ENCODE peak calls at places on chromosomes 2 and 18, in eight cellular contexts. One of them, this sample, is unnamed.

GRCh38 chr2:101002562-101003277 is 631 bp downstream of the RPL31 start:
- DNase-seq in ovary: no peak
- DNase-seq in HCT116: no peak
- DNase-seq in A549: peak
- DNase-seq in IMR-90: no peak
- DNase-seq in transverse colon: peak
- DNase-seq in esophagus squamous epithelium: no peak
- DNase-seq in uterus: no peak
- DNase-seq in this sample: no peak

GRCh38 chr2:226115102-226115831 is 684.4 kb downstream of the IRS1 start:
- DNase-seq in ovary: no peak
- DNase-seq in HCT116: peak
- DNase-seq in A549: peak
- DNase-seq in IMR-90: peak
- DNase-seq in transverse colon: no peak
- DNase-seq in esophagus squamous epithelium: no peak
- DNase-seq in uterus: no peak
- DNase-seq in this sample: no peak

GRCh38 chr2:70340921-70341765 is 39.3 kb upstream of the FAM136A start:
- DNase-seq in ovary: no peak
- DNase-seq in HCT116: peak
- DNase-seq in A549: peak
- DNase-seq in IMR-90: peak
- DNase-seq in transverse colon: peak
- DNase-seq in esophagus squamous epithelium: no peak
- DNase-seq in uterus: no peak
- DNase-seq in this sample: peak

GRCh38 chr2:136122654-136123053 is 4.7 kb upstream of the CXCR4 start:
- DNase-seq in ovary: no peak
- DNase-seq in HCT116: no peak
- DNase-seq in A549: no peak
- DNase-seq in IMR-90: no peak
- DNase-seq in transverse colon: no peak
- DNase-seq in esophagus squamous epithelium: no peak
- DNase-seq in uterus: no peak
- DNase-seq in this sample: no peak

GRCh38 chr2:26887142-26887541 is 39.2 kb downstream of the DPYSL5 start:
- DNase-seq in ovary: no peak
- DNase-seq in HCT116: no peak
- DNase-seq in A549: no peak
- DNase-seq in IMR-90: no peak
- DNase-seq in transverse colon: no peak
- DNase-seq in esophagus squamous epithelium: no peak
- DNase-seq in uterus: no peak
- DNase-seq in this sample: no peak

GRCh38 chr18:12841070-12841469 is 43.0 kb downstream of the PTPN2 start:
- DNase-seq in ovary: no peak
- DNase-seq in HCT116: no peak
- DNase-seq in A549: peak
- DNase-seq in IMR-90: no peak
- DNase-seq in transverse colon: no peak
- DNase-seq in esophagus squamous epithelium: no peak
- DNase-seq in uterus: no peak
- DNase-seq in this sample: no peak

GRCh38 chr2:5803547-5803946 is 111.4 kb downstream of the SOX11 start:
- DNase-seq in ovary: no peak
- DNase-seq in HCT116: no peak
- DNase-seq in A549: no peak
- DNase-seq in IMR-90: peak
- DNase-seq in transverse colon: no peak
- DNase-seq in esophagus squamous epithelium: no peak
- DNase-seq in uterus: no peak
- DNase-seq in this sample: no peak

GRCh38 chr2:100235098-100235497 is 87.2 kb downstream of the LONRF2 start:
- DNase-seq in ovary: no peak
- DNase-seq in HCT116: no peak
- DNase-seq in A549: no peak
- DNase-seq in IMR-90: peak
- DNase-seq in transverse colon: peak
- DNase-seq in esophagus squamous epithelium: no peak
- DNase-seq in uterus: no peak
- DNase-seq in this sample: no peak

GRCh38 chr18:76953186-76953982 is 131.0 kb downstream of the ZNF236 start:
- DNase-seq in ovary: peak
- DNase-seq in HCT116: no peak
- DNase-seq in A549: no peak
- DNase-seq in IMR-90: peak
- DNase-seq in transverse colon: peak
- DNase-seq in esophagus squamous epithelium: no peak
- DNase-seq in uterus: peak
- DNase-seq in this sample: no peak

GRCh38 chr18:10059610-10060468 is 146.0 kb downstream of the VAPA start:
- DNase-seq in ovary: no peak
- DNase-seq in HCT116: no peak
- DNase-seq in A549: no peak
- DNase-seq in IMR-90: peak
- DNase-seq in transverse colon: no peak
- DNase-seq in esophagus squamous epithelium: no peak
- DNase-seq in uterus: peak
- DNase-seq in this sample: no peak

GRCh38 chr2:47664817-47665216 is 118.1 kb upstream of the MSH6 start:
- DNase-seq in ovary: no peak
- DNase-seq in HCT116: no peak
- DNase-seq in A549: peak
- DNase-seq in IMR-90: no peak
- DNase-seq in transverse colon: peak
- DNase-seq in esophagus squamous epithelium: no peak
- DNase-seq in uterus: no peak
- DNase-seq in this sample: no peak

GRCh38 chr2:160061533-160062282 is 707 bp downstream of the PLA2R1 start:
- DNase-seq in ovary: peak
- DNase-seq in HCT116: no peak
- DNase-seq in A549: no peak
- DNase-seq in IMR-90: no peak
- DNase-seq in transverse colon: no peak
- DNase-seq in esophagus squamous epithelium: no peak
- DNase-seq in uterus: peak
- DNase-seq in this sample: no peak

GRCh38 chr2:160063266-160063665 is 851 bp upstream of the PLA2R1 start:
- DNase-seq in ovary: no peak
- DNase-seq in HCT116: no peak
- DNase-seq in A549: no peak
- DNase-seq in IMR-90: no peak
- DNase-seq in transverse colon: no peak
- DNase-seq in esophagus squamous epithelium: no peak
- DNase-seq in uterus: no peak
- DNase-seq in this sample: no peak

GRCh38 chr2:160060297-160060696 is 2.1 kb downstream of the PLA2R1 start:
- DNase-seq in ovary: no peak
- DNase-seq in HCT116: no peak
- DNase-seq in A549: no peak
- DNase-seq in IMR-90: no peak
- DNase-seq in transverse colon: no peak
- DNase-seq in esophagus squamous epithelium: no peak
- DNase-seq in uterus: no peak
- DNase-seq in this sample: no peak

GRCh38 chr2:160063895-160064577 is 1.6 kb upstream of the PLA2R1 start:
- DNase-seq in ovary: no peak
- DNase-seq in HCT116: no peak
- DNase-seq in A549: no peak
- DNase-seq in IMR-90: no peak
- DNase-seq in transverse colon: no peak
- DNase-seq in esophagus squamous epithelium: no peak
- DNase-seq in uterus: no peak
- DNase-seq in this sample: no peak

DNA sequence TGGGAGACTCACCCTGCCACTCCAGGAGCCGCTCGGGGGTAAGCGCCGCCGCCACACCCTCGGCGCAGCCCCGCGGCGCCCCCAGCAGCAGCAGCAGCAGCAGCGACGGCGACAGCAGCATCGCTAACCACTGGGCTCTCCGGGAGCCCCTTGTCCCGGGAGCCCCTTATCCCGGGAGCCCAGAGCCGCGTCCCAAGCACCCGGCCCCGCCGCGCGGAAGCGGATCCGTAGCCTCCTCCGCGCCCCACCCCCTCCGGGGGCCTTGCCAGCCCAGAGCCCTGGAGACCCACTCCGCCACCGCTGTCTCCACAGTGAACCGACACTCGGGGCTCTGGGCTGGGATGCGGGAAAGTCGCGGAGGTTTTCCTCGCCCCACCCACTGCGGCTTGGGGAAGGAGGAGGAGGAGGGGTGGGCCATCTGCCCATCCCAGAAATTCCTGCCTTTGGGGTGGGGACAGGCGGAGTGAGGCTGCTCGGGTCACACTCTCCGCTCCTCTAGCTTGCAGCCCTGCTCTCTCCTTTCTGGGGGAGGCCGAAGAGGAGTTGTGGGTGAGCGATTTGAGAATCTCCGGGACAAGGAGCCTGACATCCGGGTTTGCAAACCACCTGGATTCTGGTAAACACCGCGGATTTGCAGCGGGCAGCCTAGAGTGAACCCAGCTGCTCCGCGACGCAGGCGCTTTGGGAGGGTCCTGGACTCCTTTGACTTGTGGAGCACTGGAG is at the start of gene PLA2R1:
- DNase-seq in ovary: peak
- DNase-seq in HCT116: no peak
- DNase-seq in A549: peak
- DNase-seq in IMR-90: peak
- DNase-seq in transverse colon: peak
- DNase-seq in esophagus squamous epithelium: no peak
- DNase-seq in uterus: peak
- DNase-seq in this sample: peak
- TF ChIP-seq POLR2A in ovary: no peak
- TF ChIP-seq POLR2A in HCT116: no peak
- TF ChIP-seq POLR2A in A549: peak
- TF ChIP-seq POLR2A in IMR-90: no peak
- TF ChIP-seq POLR2A in transverse colon: peak
- TF ChIP-seq POLR2A in esophagus squamous epithelium: no peak
- TF ChIP-seq POLR2A in uterus: no peak
- TF ChIP-seq POLR2A in this sample: no peak

DNA sequence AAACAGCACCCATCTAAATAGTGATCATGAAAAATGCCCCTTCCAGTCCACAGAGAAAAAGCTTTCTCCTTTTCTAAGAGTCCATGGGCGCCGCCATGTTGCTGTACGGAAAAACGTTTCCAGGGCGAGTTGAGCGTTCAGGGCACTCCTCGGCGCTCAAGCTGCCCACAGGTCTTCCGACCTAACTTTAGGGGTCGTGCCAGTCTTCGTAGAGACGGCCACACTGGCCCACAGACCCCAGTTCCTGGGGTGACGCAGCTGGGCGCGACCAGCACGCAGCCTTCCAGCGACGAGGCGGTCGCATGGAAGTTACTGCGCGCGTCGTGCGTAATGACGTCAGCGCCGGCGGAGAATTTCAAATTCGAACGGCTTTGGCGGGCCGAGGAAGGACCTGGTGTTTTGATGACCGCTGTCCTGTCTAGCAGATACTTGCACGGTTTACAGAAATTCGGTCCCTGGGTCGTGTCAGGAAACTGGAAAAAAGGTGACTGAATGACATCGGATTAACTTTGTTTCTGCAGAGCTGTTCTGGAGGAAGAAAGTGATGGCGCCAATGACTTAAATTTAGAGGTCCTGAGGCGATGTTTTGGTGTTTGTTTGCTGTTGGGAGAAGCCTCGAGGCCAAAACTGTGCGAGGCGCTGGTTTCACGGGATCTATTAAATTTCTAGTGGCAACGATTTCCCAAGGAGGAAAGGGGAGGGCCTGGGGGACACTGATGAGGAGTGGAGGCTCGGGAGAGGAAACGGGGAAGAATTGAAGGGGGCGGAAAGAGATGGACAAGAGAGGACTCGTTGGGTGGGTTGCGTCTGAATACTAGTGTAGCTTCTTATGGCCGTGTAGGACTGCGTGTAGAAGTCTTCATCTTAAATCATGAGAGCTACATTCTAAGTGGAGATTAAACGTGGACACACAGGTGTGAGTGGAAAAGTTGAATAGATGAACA is at the start of the genes METTL4 and NDC80:
- DNase-seq in ovary: peak
- DNase-seq in HCT116: peak
- DNase-seq in A549: peak
- DNase-seq in IMR-90: peak
- DNase-seq in transverse colon: peak
- DNase-seq in esophagus squamous epithelium: peak
- DNase-seq in uterus: peak
- DNase-seq in this sample: peak
- TF ChIP-seq POLR2A in ovary: peak
- TF ChIP-seq POLR2A in HCT116: peak
- TF ChIP-seq POLR2A in A549: peak
- TF ChIP-seq POLR2A in IMR-90: peak
- TF ChIP-seq POLR2A in transverse colon: peak
- TF ChIP-seq POLR2A in esophagus squamous epithelium: no peak
- TF ChIP-seq POLR2A in uterus: no peak
- TF ChIP-seq POLR2A in this sample: peak

DNA sequence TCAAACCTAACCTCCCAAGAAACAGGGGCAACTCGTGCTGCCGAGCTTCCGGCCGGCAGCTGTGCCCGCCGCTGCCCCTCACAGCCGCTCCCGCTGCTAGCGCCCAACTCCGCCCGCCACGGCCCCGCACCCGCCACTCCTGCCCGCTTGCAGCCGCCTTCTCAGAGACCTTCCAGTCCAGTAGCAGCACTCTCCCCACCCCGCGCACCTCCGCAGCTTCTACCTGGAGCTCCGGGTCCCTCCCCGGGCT is 722 bp upstream of the C2orf15 start:
- DNase-seq in ovary: no peak
- DNase-seq in HCT116: peak
- DNase-seq in A549: no peak
- DNase-seq in IMR-90: no peak
- DNase-seq in transverse colon: no peak
- DNase-seq in esophagus squamous epithelium: no peak
- DNase-seq in uterus: peak
- DNase-seq in this sample: peak
- TF ChIP-seq POLR2A in ovary: peak
- TF ChIP-seq POLR2A in HCT116: no peak
- TF ChIP-seq POLR2A in A549: peak
- TF ChIP-seq POLR2A in IMR-90: no peak
- TF ChIP-seq POLR2A in transverse colon: no peak
- TF ChIP-seq POLR2A in esophagus squamous epithelium: no peak
- TF ChIP-seq POLR2A in uterus: no peak
- TF ChIP-seq POLR2A in this sample: peak

DNA sequence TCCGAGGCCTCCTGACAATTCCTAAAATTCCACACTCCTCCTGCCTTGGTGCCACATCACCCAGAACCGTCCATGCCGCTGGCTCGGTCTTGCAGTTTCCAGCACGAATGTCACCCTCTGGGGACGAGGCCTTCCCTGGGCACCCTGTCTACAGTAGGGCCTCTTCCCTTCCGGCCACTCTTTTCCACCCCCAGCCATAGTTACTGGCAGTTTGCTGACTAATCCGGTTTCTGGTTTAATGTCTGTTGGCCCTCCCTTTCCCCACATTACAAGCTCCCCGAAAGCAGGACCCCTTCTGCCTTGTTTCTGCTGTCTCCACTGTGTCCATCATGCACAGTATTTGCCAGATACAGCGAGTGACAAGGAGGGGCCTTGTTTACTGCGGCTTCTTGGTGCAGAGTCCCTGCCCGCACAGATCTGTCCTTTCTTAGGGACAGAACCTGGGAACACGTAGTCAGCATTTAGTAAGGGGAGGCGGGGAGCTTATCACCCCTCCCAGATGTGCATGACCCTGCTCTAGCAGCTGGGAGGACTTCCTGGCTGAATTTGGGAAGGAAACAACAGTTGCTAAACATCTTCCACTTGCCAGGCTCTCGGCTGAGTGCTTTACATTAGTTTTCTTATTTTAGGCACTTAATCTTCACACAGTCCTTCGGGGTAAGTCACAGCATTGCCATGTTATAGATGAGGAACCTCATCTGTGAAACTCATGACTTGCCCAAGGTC is 23.6 kb upstream of the CATIP start:
- DNase-seq in ovary: no peak
- DNase-seq in HCT116: no peak
- DNase-seq in A549: no peak
- DNase-seq in IMR-90: no peak
- DNase-seq in transverse colon: no peak
- DNase-seq in esophagus squamous epithelium: no peak
- DNase-seq in uterus: no peak
- DNase-seq in this sample: no peak
- TF ChIP-seq POLR2A in ovary: no peak
- TF ChIP-seq POLR2A in HCT116: no peak
- TF ChIP-seq POLR2A in A549: no peak
- TF ChIP-seq POLR2A in IMR-90: no peak
- TF ChIP-seq POLR2A in transverse colon: no peak
- TF ChIP-seq POLR2A in esophagus squamous epithelium: no peak
- TF ChIP-seq POLR2A in uterus: no peak
- TF ChIP-seq POLR2A in this sample: no peak

This sample was measured in H54.